ENCODE peak calls at places on chromosomes 1 and 21, in six cellular contexts. One of them, this sample, is unnamed.
A peak's percentile ranks its signal among the peaks of the same experiment; 100 is the strongest.

GRCh38 chr1:30756545-30757195 is 904 bp downstream of the LAPTM5 start:
- DNase-seq in omental fat pad: peak; percentile 49
- DNase-seq in ovary: peak; percentile 24
- DNase-seq in AG09309: peak; percentile 57
- DNase-seq in left lung: peak; percentile 88
- DNase-seq in cardiac fibroblast: peak; percentile 83
- DNase-seq in this sample: no peak

GRCh38 chr1:246113555-246114095 is 393.5 kb downstream of the SMYD3 start:
- DNase-seq in cardiac fibroblast: peak; percentile 17
- DNase-seq in omental fat pad: no peak
- DNase-seq in AG09309: no peak
- DNase-seq in ovary: no peak
- DNase-seq in left lung: no peak
- DNase-seq in this sample: no peak

GRCh38 chr1:15965228-15965767 is 10.6 kb downstream of the ZBTB17 start:
- DNase-seq in omental fat pad: no peak
- DNase-seq in left lung: no peak
- DNase-seq in cardiac fibroblast: peak; percentile 96
- DNase-seq in ovary: no peak
- DNase-seq in AG09309: no peak
- DNase-seq in this sample: no peak

GRCh38 chr1:81330111-81330510 is 470.6 kb upstream of the ADGRL2 start:
- DNase-seq in cardiac fibroblast: no peak
- DNase-seq in AG09309: no peak
- DNase-seq in left lung: no peak
- DNase-seq in omental fat pad: no peak
- DNase-seq in ovary: no peak
- DNase-seq in this sample: no peak

GRCh38 chr1:212477680-212478466 is 45.2 kb downstream of the NENF start:
- DNase-seq in AG09309: no peak
- DNase-seq in ovary: no peak
- DNase-seq in cardiac fibroblast: no peak
- DNase-seq in left lung: no peak
- DNase-seq in omental fat pad: no peak
- DNase-seq in this sample: no peak

GRCh38 chr1:234409328-234409727 is 36.1 kb downstream of the COA6 start:
- DNase-seq in ovary: no peak
- DNase-seq in omental fat pad: no peak
- DNase-seq in cardiac fibroblast: no peak
- DNase-seq in left lung: no peak
- DNase-seq in AG09309: no peak
- DNase-seq in this sample: no peak

GRCh38 chr1:237759371-237759770 is 131.4 kb downstream of the ZP4 start:
- DNase-seq in cardiac fibroblast: no peak
- DNase-seq in left lung: no peak
- DNase-seq in AG09309: no peak
- DNase-seq in ovary: no peak
- DNase-seq in omental fat pad: no peak
- DNase-seq in this sample: no peak

GRCh38 chr1:115706774-115707425 is 61.6 kb downstream of the CASQ2 start:
- DNase-seq in left lung: no peak
- DNase-seq in cardiac fibroblast: peak; percentile 70
- DNase-seq in omental fat pad: no peak
- DNase-seq in AG09309: peak; percentile 25
- DNase-seq in ovary: no peak
- DNase-seq in this sample: no peak

GRCh38 chr21:35909456-35910178 is 150.7 kb downstream of the SETD4 start:
- DNase-seq in ovary: no peak
- DNase-seq in cardiac fibroblast: peak; percentile 67
- DNase-seq in omental fat pad: no peak
- DNase-seq in left lung: no peak
- DNase-seq in AG09309: no peak
- DNase-seq in this sample: no peak

GRCh38 chr1:222582099-222582774 is 7.5 kb downstream of the TAF1A start:
- DNase-seq in ovary: no peak
- DNase-seq in omental fat pad: no peak
- DNase-seq in AG09309: no peak
- DNase-seq in cardiac fibroblast: peak; percentile 50
- DNase-seq in left lung: no peak
- DNase-seq in this sample: no peak

GRCh38 chr1:54054438-54054749 is 986 bp downstream of the TCEANC2 start:
- DNase-seq in ovary: no peak
- DNase-seq in cardiac fibroblast: no peak
- DNase-seq in omental fat pad: no peak
- DNase-seq in left lung: no peak
- DNase-seq in AG09309: no peak
- DNase-seq in this sample: no peak

GRCh38 chr1:90614872-90615271 is 102.2 kb downstream of the BARHL2 start:
- DNase-seq in AG09309: no peak
- DNase-seq in omental fat pad: no peak
- DNase-seq in ovary: no peak
- DNase-seq in cardiac fibroblast: no peak
- DNase-seq in left lung: no peak
- DNase-seq in this sample: no peak
- TF ChIP-seq CTCF in AG09309: peak; percentile 17
- TF ChIP-seq CTCF in omental fat pad: no peak
- TF ChIP-seq CTCF in ovary: no peak
- TF ChIP-seq CTCF in cardiac fibroblast: peak; percentile 35
- TF ChIP-seq CTCF in left lung: no peak
- TF ChIP-seq CTCF in this sample: peak; percentile 67

GRCh38 chr21:41247561-41247968 is 69.0 kb upstream of the FAM3B start:
- DNase-seq in omental fat pad: no peak
- DNase-seq in cardiac fibroblast: peak; percentile 55
- DNase-seq in left lung: no peak
- DNase-seq in AG09309: no peak
- DNase-seq in ovary: no peak
- DNase-seq in this sample: no peak
- TF ChIP-seq CTCF in omental fat pad: no peak
- TF ChIP-seq CTCF in cardiac fibroblast: no peak
- TF ChIP-seq CTCF in left lung: no peak
- TF ChIP-seq CTCF in AG09309: no peak
- TF ChIP-seq CTCF in ovary: no peak
- TF ChIP-seq CTCF in this sample: no peak

GRCh38 chr1:111855260-111855659 is 99.6 kb downstream of the DDX20 start:
- DNase-seq in left lung: no peak
- DNase-seq in cardiac fibroblast: no peak
- DNase-seq in ovary: no peak
- DNase-seq in omental fat pad: no peak
- DNase-seq in AG09309: no peak
- DNase-seq in this sample: no peak
- TF ChIP-seq CTCF in left lung: no peak
- TF ChIP-seq CTCF in cardiac fibroblast: no peak
- TF ChIP-seq CTCF in ovary: no peak
- TF ChIP-seq CTCF in omental fat pad: no peak
- TF ChIP-seq CTCF in AG09309: no peak
- TF ChIP-seq CTCF in this sample: no peak

GRCh38 chr1:19049798-19050197 is 93.3 kb upstream of the IFFO2 start:
- DNase-seq in cardiac fibroblast: peak; percentile 25
- DNase-seq in ovary: no peak
- DNase-seq in omental fat pad: no peak
- DNase-seq in AG09309: no peak
- DNase-seq in left lung: no peak
- DNase-seq in this sample: no peak

GRCh38 chr1:19055001-19055400 is 98.5 kb upstream of the IFFO2 start:
- DNase-seq in omental fat pad: no peak
- DNase-seq in AG09309: no peak
- DNase-seq in left lung: no peak
- DNase-seq in ovary: no peak
- DNase-seq in cardiac fibroblast: no peak
- DNase-seq in this sample: no peak

GRCh38 chr1:19057182-19057779 is 100.8 kb upstream of the IFFO2 start:
- DNase-seq in ovary: no peak
- DNase-seq in cardiac fibroblast: no peak
- DNase-seq in AG09309: no peak
- DNase-seq in left lung: no peak
- DNase-seq in omental fat pad: no peak
- DNase-seq in this sample: no peak

GRCh38 chr1:19054216-19054615 is 97.7 kb upstream of the IFFO2 start:
- DNase-seq in omental fat pad: no peak
- DNase-seq in cardiac fibroblast: no peak
- DNase-seq in ovary: no peak
- DNase-seq in AG09309: no peak
- DNase-seq in left lung: no peak
- DNase-seq in this sample: no peak

GRCh38 chr1:19053486-19053885 is 97.0 kb upstream of the IFFO2 start:
- DNase-seq in AG09309: no peak
- DNase-seq in omental fat pad: no peak
- DNase-seq in cardiac fibroblast: no peak
- DNase-seq in ovary: no peak
- DNase-seq in left lung: no peak
- DNase-seq in this sample: no peak
- TF ChIP-seq CTCF in AG09309: no peak
- TF ChIP-seq CTCF in omental fat pad: no peak
- TF ChIP-seq CTCF in cardiac fibroblast: no peak
- TF ChIP-seq CTCF in ovary: no peak
- TF ChIP-seq CTCF in left lung: no peak
- TF ChIP-seq CTCF in this sample: no peak

GRCh38 chr1:68175621-68176398 is 56.5 kb downstream of the WLS start:
- DNase-seq in AG09309: no peak
- DNase-seq in omental fat pad: no peak
- DNase-seq in ovary: peak; percentile 28
- DNase-seq in left lung: no peak
- DNase-seq in cardiac fibroblast: peak; percentile 54
- DNase-seq in this sample: no peak

GRCh38 chr1:68181165-68181556 is 51.2 kb downstream of the WLS start:
- DNase-seq in ovary: no peak
- DNase-seq in AG09309: no peak
- DNase-seq in omental fat pad: no peak
- DNase-seq in cardiac fibroblast: no peak
- DNase-seq in left lung: no peak
- DNase-seq in this sample: no peak

GRCh38 chr1:68183895-68184294 is 48.4 kb downstream of the WLS start:
- DNase-seq in left lung: no peak
- DNase-seq in ovary: no peak
- DNase-seq in AG09309: no peak
- DNase-seq in cardiac fibroblast: no peak
- DNase-seq in omental fat pad: no peak
- DNase-seq in this sample: no peak

GRCh38 chr1:68178821-68179490 is 53.4 kb downstream of the WLS start:
- DNase-seq in ovary: no peak
- DNase-seq in left lung: no peak
- DNase-seq in omental fat pad: no peak
- DNase-seq in AG09309: no peak
- DNase-seq in cardiac fibroblast: peak; percentile 81
- DNase-seq in this sample: no peak

GRCh38 chr1:68180441-68181164 is 51.7 kb downstream of the WLS start:
- DNase-seq in AG09309: no peak
- DNase-seq in left lung: no peak
- DNase-seq in omental fat pad: no peak
- DNase-seq in ovary: no peak
- DNase-seq in cardiac fibroblast: no peak
- DNase-seq in this sample: no peak
- TF ChIP-seq CTCF in AG09309: no peak
- TF ChIP-seq CTCF in left lung: no peak
- TF ChIP-seq CTCF in omental fat pad: no peak
- TF ChIP-seq CTCF in ovary: no peak
- TF ChIP-seq CTCF in cardiac fibroblast: no peak
- TF ChIP-seq CTCF in this sample: no peak

GRCh38 chr1:220217383-220217988 is 54.8 kb downstream of the RAB3GAP2 start:
- DNase-seq in AG09309: no peak
- DNase-seq in ovary: no peak
- DNase-seq in omental fat pad: no peak
- DNase-seq in cardiac fibroblast: peak; percentile 23
- DNase-seq in left lung: no peak
- DNase-seq in this sample: no peak
- TF ChIP-seq CTCF in AG09309: peak; percentile 25
- TF ChIP-seq CTCF in ovary: no peak
- TF ChIP-seq CTCF in omental fat pad: no peak
- TF ChIP-seq CTCF in cardiac fibroblast: peak; percentile 42
- TF ChIP-seq CTCF in left lung: no peak
- TF ChIP-seq CTCF in this sample: no peak

DNA sequence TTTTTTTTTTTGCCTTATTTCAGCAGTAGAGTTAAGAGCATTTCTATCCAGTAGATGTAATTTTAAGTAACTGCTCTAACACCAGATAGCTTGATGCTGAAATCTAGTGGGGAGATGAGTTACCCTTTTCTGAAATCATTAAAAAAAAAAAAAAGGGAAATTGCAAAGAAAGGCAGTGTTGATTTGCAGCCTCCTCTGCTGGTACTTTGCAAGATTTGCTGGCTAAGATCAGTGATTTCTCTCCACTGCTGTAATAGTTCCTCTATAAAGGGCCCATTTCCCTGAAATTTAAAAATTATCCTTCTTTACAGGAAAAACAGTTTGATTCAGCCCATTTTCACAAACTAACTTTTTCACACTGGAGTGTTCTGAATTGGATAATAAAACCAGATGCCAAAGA is 120.6 kb downstream of the PTBP2 start:
- DNase-seq in left lung: no peak
- DNase-seq in AG09309: no peak
- DNase-seq in cardiac fibroblast: peak; percentile 33
- DNase-seq in omental fat pad: no peak
- DNase-seq in ovary: no peak
- DNase-seq in this sample: no peak
- TF ChIP-seq CTCF in left lung: no peak
- TF ChIP-seq CTCF in AG09309: peak; percentile 12
- TF ChIP-seq CTCF in cardiac fibroblast: peak; percentile 43
- TF ChIP-seq CTCF in omental fat pad: no peak
- TF ChIP-seq CTCF in ovary: no peak
- TF ChIP-seq CTCF in this sample: no peak

GRCh38 chr1:162168935-162169545 is 99.5 kb downstream of the NOS1AP start:
- DNase-seq in AG09309: no peak
- DNase-seq in omental fat pad: no peak
- DNase-seq in ovary: no peak
- DNase-seq in cardiac fibroblast: no peak
- DNase-seq in left lung: no peak
- DNase-seq in this sample: no peak

GRCh38 chr1:162168261-162168660 is 98.8 kb downstream of the NOS1AP start:
- DNase-seq in ovary: no peak
- DNase-seq in AG09309: no peak
- DNase-seq in left lung: no peak
- DNase-seq in cardiac fibroblast: no peak
- DNase-seq in omental fat pad: no peak
- DNase-seq in this sample: no peak

GRCh38 chr1:162165528-162165927 is 96.0 kb downstream of the NOS1AP start:
- DNase-seq in omental fat pad: no peak
- DNase-seq in cardiac fibroblast: no peak
- DNase-seq in left lung: no peak
- DNase-seq in ovary: no peak
- DNase-seq in AG09309: no peak
- DNase-seq in this sample: no peak

GRCh38 chr1:162171078-162171477 is 101.6 kb downstream of the NOS1AP start:
- DNase-seq in left lung: no peak
- DNase-seq in ovary: no peak
- DNase-seq in omental fat pad: no peak
- DNase-seq in cardiac fibroblast: peak; percentile 3
- DNase-seq in AG09309: no peak
- DNase-seq in this sample: no peak

DNA sequence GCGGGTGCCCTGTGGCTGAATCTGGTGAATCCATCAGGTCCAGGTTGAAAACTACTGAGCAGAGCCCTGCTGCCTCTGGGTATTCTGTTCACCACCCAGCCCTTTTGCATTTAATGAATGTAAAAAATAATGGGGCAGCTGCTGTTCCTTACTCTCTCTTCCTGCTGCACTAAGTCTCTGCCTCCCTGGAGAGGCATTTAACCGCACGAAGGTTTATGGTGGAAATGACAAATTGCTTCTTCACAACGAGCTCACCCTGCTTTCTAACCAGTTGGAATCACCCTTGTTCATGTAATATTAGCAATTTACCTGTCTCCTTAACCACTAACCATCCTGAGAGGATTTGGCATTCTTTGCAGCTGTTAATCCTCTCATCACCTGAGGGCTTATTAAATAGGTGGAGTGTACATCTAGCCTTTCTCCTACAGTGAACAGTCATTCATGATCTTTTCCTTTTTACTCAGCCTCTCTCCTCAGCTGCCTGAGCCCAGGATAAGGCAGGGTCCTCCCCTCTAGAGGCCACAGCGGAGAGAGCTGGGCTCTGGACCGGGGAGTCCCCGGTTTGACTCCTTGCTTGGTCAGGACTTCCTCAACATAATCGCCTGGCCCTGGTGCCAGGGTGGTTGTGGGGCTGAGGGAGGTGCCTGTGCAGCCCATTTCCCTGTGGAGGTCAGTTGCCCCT is 97.6 kb downstream of the NOS1AP start:
- DNase-seq in AG09309: no peak
- DNase-seq in ovary: no peak
- DNase-seq in cardiac fibroblast: no peak
- DNase-seq in left lung: no peak
- DNase-seq in omental fat pad: no peak
- DNase-seq in this sample: no peak
- TF ChIP-seq CTCF in AG09309: no peak
- TF ChIP-seq CTCF in ovary: no peak
- TF ChIP-seq CTCF in cardiac fibroblast: no peak
- TF ChIP-seq CTCF in left lung: no peak
- TF ChIP-seq CTCF in omental fat pad: no peak
- TF ChIP-seq CTCF in this sample: no peak